ENCODE peak calls at places on chromosomes 6 and 20, in ten cellular contexts. O, S, C, A, D, Z, X, Y, L and G are unnamed samples.

GRCh38 chr6:130296854-130297253 is 69.0 kb upstream of the TMEM200A start:
- DNase-seq in O (no peak), S (no peak), C (no peak), A (no peak), D (no peak), Z (no peak), X (peak), Y (peak), L (no peak), G (no peak)

GRCh38 chr6:13362432-13362831 is 34.1 kb upstream of the TBC1D7 start:
- DNase-seq in O (no peak), S (peak), C (no peak), A (no peak), D (no peak), Z (no peak), X (no peak), Y (no peak), L (no peak), G (no peak)

GRCh38 chr6:83247471-83247870 is 54.3 kb downstream of the RWDD2A start:
- DNase-seq in O (no peak), S (no peak), C (no peak), A (no peak), D (no peak), Z (no peak), X (no peak), Y (no peak), L (no peak), G (no peak)

GRCh38 chr6:133953634-133954415 is 801 bp downstream of the TBPL1 start:
- DNase-seq in O (no peak), S (no peak), C (no peak), A (no peak), D (no peak), Z (no peak), X (no peak), Y (peak), L (no peak), G (no peak)

GRCh38 chr6:116762235-116762634 is 3.3 kb downstream of the FAM162B start:
- DNase-seq in O (no peak), S (no peak), C (no peak), A (no peak), D (no peak), Z (no peak), X (no peak), Y (no peak), L (no peak), G (no peak)

GRCh38 chr6:51350308-51350904 is 531.7 kb downstream of the TFAP2B start:
- DNase-seq in O (peak), S (peak), C (no peak), A (no peak), D (no peak), Z (no peak), X (peak), Y (peak), L (no peak), G (no peak)

GRCh38 chr6:1144842-1145755 is 166.8 kb upstream of the FOXQ1 start:
- DNase-seq in O (peak), S (peak), C (no peak), A (no peak), D (no peak), Z (no peak), X (no peak), Y (no peak), L (peak), G (no peak)

GRCh38 chr6:87241304-87241703 is 81.1 kb upstream of the SMIM8 start:
- DNase-seq in O (no peak), S (no peak), C (no peak), A (no peak), D (no peak), Z (no peak), X (no peak), Y (no peak), L (no peak), G (no peak)

GRCh38 chr20:5923493-5923892 is 26.8 kb downstream of the TRMT6 start:
- DNase-seq in O (no peak), S (no peak), C (no peak), A (no peak), D (no peak), Z (no peak), X (no peak), Y (no peak), L (no peak), G (no peak)

GRCh38 chr20:49938173-49939163 is 2.3 kb downstream of the RNF114 start:
- DNase-seq in O (peak), S (no peak), C (peak), A (no peak), D (no peak), Z (no peak), X (peak), Y (no peak), L (peak), G (no peak)

GRCh38 chr6:79710127-79710526 is 79.0 kb downstream of the SH3BGRL2 start:
- DNase-seq in O (no peak), S (no peak), C (no peak), A (no peak), D (no peak), Z (no peak), X (no peak), Y (no peak), L (no peak), G (no peak)

GRCh38 chr6:111639266-111639665 is 33.6 kb upstream of the TRAF3IP2 start:
- DNase-seq in O (no peak), S (no peak), C (no peak), A (no peak), D (no peak), Z (no peak), X (no peak), Y (no peak), L (no peak), G (no peak)

GRCh38 chr20:61874421-61875068 is 191.1 kb downstream of the TAF4 start:
- DNase-seq in O (no peak), S (no peak), C (no peak), A (no peak), D (no peak), Z (peak), X (peak), Y (no peak), L (no peak), G (no peak)

GRCh38 chr6:14211596-14211961 is 94.0 kb downstream of the CD83 start:
- DNase-seq in O (peak), S (no peak), C (peak), A (no peak), D (peak), Z (peak), X (peak), Y (peak), L (no peak), G (no peak)

GRCh38 chr20:46261456-46262253 is 46.6 kb downstream of the CDH22 start:
- DNase-seq in O (no peak), S (no peak), C (no peak), A (no peak), D (no peak), Z (no peak), X (no peak), Y (no peak), L (no peak), G (no peak)

GRCh38 chr6:46057792-46058191 is 42.1 kb upstream of the CLIC5 start:
- DNase-seq in O (no peak), S (no peak), C (no peak), A (no peak), D (no peak), Z (no peak), X (no peak), Y (no peak), L (no peak), G (no peak)
- H3K4me3 ChIP-seq in O (no peak), S (no peak), C (no peak), A (no peak), D (no peak), Z (no peak), X (no peak), Y (no peak), L (no peak), G (no peak)

GRCh38 chr6:32194388-32194787 is 1.9 kb upstream of the GPSM3 start:
- DNase-seq in O (peak), S (no peak), C (no peak), A (no peak), D (no peak), Z (no peak), X (no peak), Y (no peak), L (no peak), G (no peak)
- H3K4me3 ChIP-seq in O (no peak), S (no peak), C (peak), A (no peak), D (no peak), Z (no peak), X (no peak), Y (no peak), L (no peak), G (no peak)

DNA sequence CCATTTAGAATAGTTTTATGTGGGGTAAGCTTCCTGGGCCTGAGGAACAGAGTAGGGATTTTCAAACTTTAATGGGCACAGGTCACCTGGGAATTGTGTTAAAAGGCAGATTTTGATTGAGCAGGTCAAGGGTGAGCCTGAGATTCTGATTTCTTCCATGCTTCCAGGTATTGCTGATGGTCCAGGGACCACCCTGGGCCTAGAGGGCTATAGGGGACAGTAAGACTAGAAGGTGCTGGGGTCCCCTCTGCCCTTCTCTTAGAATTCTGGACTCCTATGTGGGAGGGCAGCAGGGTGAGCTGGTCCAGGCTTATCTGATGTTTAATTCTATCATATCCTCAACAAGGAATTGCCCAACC is 2.6 kb downstream of the DDR1 start:
- DNase-seq in O (peak), S (no peak), C (no peak), A (no peak), D (no peak), Z (no peak), X (no peak), Y (no peak), L (no peak), G (no peak)
- H3K4me3 ChIP-seq in O (no peak), S (peak), C (peak), A (no peak), D (no peak), Z (no peak), X (peak), Y (no peak), L (no peak), G (no peak)

DNA sequence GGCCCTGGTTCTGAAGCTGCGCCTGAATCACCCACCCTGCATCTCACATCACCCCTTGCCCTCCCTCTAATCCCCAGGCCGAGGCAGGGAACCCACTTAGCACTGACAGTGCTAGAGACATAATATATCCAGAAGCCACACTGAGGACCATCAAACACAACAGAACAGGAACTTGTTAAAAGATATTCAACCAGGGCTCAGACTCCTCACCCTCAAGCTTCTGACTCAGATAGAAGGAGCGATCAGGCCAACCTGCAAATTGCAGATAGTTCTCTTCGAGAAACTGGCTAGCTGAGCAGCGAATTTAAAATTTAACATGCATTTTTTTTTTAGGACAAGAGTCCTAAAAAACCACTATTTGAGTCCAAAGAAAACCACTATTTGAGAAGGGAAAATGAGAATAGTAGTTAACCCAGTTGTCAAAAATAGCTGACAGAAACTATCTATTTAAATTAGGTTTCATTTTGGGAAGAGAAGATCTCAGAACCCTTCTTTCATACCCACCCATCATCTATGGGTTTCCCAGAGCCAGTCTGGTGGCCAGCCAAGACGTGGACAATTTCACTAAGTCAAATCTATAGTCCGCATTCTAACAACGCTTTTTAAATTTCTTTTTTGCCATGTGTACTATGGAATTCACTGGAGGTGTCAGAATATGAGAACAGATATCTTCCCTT is 95.6 kb downstream of the OPRM1 start:
- DNase-seq in O (peak), S (no peak), C (no peak), A (no peak), D (no peak), Z (no peak), X (no peak), Y (no peak), L (no peak), G (no peak)
- H3K4me3 ChIP-seq in O (no peak), S (no peak), C (no peak), A (no peak), D (no peak), Z (no peak), X (no peak), Y (no peak), L (no peak), G (no peak)

GRCh38 chr6:90892271-90892670 is 305.4 kb upstream of the MAP3K7 start:
- DNase-seq in O (no peak), S (no peak), C (no peak), A (no peak), D (no peak), Z (no peak), X (no peak), Y (no peak), L (no peak), G (no peak)
- H3K4me3 ChIP-seq in O (no peak), S (no peak), C (no peak), A (no peak), D (no peak), Z (no peak), X (no peak), Y (no peak), L (no peak), G (no peak)